ENCODE peak calls at places on chromosomes 4 and X, in seven cellular contexts. Q, K, D, Z, S, V and E are unnamed samples.

GRCh38 chrX:50093627-50094026 is 107.2 kb downstream of the AKAP4 start:
- DNase-seq in Q (no peak), K (no peak), D (no peak), Z (no peak), S (no peak), V (no peak), E (no peak)

GRCh38 chrX:12986164-12986779 is 11.4 kb downstream of the TMSB4X start:
- DNase-seq in Q (no peak), K (no peak), D (no peak), Z (no peak), S (no peak), V (no peak), E (no peak)

GRCh38 chrX:97126020-97126419 is 242.3 kb downstream of the RPA4 start:
- DNase-seq in Q (no peak), K (no peak), D (no peak), Z (no peak), S (no peak), V (no peak), E (no peak)

GRCh38 chr4:2172161-2172560 is 69.8 kb downstream of the HAUS3 start:
- DNase-seq in Q (no peak), K (no peak), D (no peak), Z (no peak), S (no peak), V (no peak), E (no peak)

GRCh38 chrX:42546800-42547199 is 231.2 kb downstream of the PPP1R2C start:
- DNase-seq in Q (no peak), K (no peak), D (no peak), Z (no peak), S (no peak), V (no peak), E (no peak)

GRCh38 chrX:134969726-134970125 is 21.1 kb upstream of the SMIM10 start:
- DNase-seq in Q (no peak), K (no peak), D (no peak), Z (no peak), S (no peak), V (no peak), E (no peak)

GRCh38 chr4:185576918-185577591 is 41.7 kb upstream of the PDLIM3 start:
- DNase-seq in Q (no peak), K (no peak), D (no peak), Z (no peak), S (no peak), V (no peak), E (no peak)

GRCh38 chr4:14167876-14168510 is 540.5 kb upstream of the BOD1L1 start:
- DNase-seq in Q (no peak), K (no peak), D (no peak), Z (no peak), S (no peak), V (no peak), E (no peak)

GRCh38 chrX:8179653-8180052 is 8.6 kb upstream of the VCX2 start:
- DNase-seq in Q (no peak), K (no peak), D (no peak), Z (no peak), S (no peak), V (no peak), E (no peak)

GRCh38 chr4:37279894-37280592 is 35.5 kb downstream of the NWD2 start:
- DNase-seq in Q (no peak), K (no peak), D (no peak), Z (no peak), S (no peak), V (no peak), E (no peak)

GRCh38 chr4:6929735-6930464 is 20.3 kb downstream of the TBC1D14 start:
- DNase-seq in Q (no peak), K (no peak), D (no peak), Z (no peak), S (no peak), V (no peak), E (no peak)

GRCh38 chr4:2745516-2745915 is 10.6 kb downstream of the TNIP2 start:
- DNase-seq in Q (no peak), K (no peak), D (no peak), Z (no peak), S (no peak), V (no peak), E (no peak)

GRCh38 chrX:22395372-22395771 is 122.7 kb downstream of the CBLL2 start:
- DNase-seq in Q (no peak), K (no peak), D (no peak), Z (no peak), S (no peak), V (no peak), E (no peak)

GRCh38 chrX:13216139-13216538 is 103.7 kb downstream of the ATXN3L start:
- DNase-seq in Q (no peak), K (no peak), D (no peak), Z (no peak), S (no peak), V (no peak), E (no peak)

GRCh38 chr4:137129471-137130244 is 402.6 kb downstream of the PCDH18 start:
- DNase-seq in Q (no peak), K (no peak), D (no peak), Z (no peak), S (no peak), V (no peak), E (no peak)

GRCh38 chrX:5957506-5957905 is 271.2 kb downstream of the NLGN4X start:
- DNase-seq in Q (no peak), K (no peak), D (no peak), Z (no peak), S (no peak), V (no peak), E (no peak)

GRCh38 chrX:1336331-1337143 is at the start of gene IL3RA:
- DNase-seq in Q (peak; percentile 9), K (no peak), D (no peak), Z (no peak), S (no peak), V (peak; percentile 55), E (no peak)

GRCh38 chrX:9866633-9867032 is 80.4 kb downstream of the SHROOM2 start:
- DNase-seq in Q (no peak), K (no peak), D (no peak), Z (no peak), S (no peak), V (no peak), E (no peak)

GRCh38 chr4:33579951-33580350 is 2664.4 kb downstream of the ARAP2 start:
- DNase-seq in Q (no peak), K (no peak), D (no peak), Z (no peak), S (no peak), V (no peak), E (no peak)

GRCh38 chr4:101818362-101818761 is 27.8 kb downstream of the BANK1 start:
- DNase-seq in Q (no peak), K (no peak), D (no peak), Z (no peak), S (no peak), V (no peak), E (no peak)

GRCh38 chr4:139085141-139085540 is 69.6 kb downstream of the NOCT start:
- DNase-seq in Q (no peak), K (no peak), D (no peak), Z (peak; percentile 13), S (no peak), V (peak; percentile 19), E (peak; percentile 11)

GRCh38 chr4:27129871-27130277 is 269.2 kb downstream of the STIM2 start:
- DNase-seq in Q (no peak), K (no peak), D (no peak), Z (no peak), S (peak; percentile 48), V (no peak), E (no peak)

GRCh38 chrX:12227412-12228041 is 89.3 kb downstream of the FRMPD4 start:
- DNase-seq in Q (no peak), K (no peak), D (no peak), Z (no peak), S (no peak), V (no peak), E (no peak)

GRCh38 chrX:38660395-38661179 is 99.2 kb downstream of the TSPAN7 start:
- DNase-seq in Q (no peak), K (no peak), D (no peak), Z (no peak), S (no peak), V (no peak), E (no peak)

GRCh38 chr4:176276710-176277109 is 7.7 kb upstream of the ASB5 start:
- DNase-seq in Q (no peak), K (no peak), D (no peak), Z (no peak), S (no peak), V (no peak), E (no peak)

GRCh38 chr4:153177841-153178240 is 26.4 kb upstream of the TRIM2 start:
- DNase-seq in Q (no peak), K (no peak), D (no peak), Z (no peak), S (no peak), V (no peak), E (no peak)

GRCh38 chr4:154877110-154877760 is 96.2 kb downstream of the RBM46 start:
- DNase-seq in Q (no peak), K (no peak), D (no peak), Z (no peak), S (no peak), V (no peak), E (no peak)

GRCh38 chr4:55819634-55820033 is at the start of gene EXOC1L:
- DNase-seq in Q (no peak), K (no peak), D (no peak), Z (no peak), S (peak; percentile 95), V (no peak), E (no peak)

GRCh38 chr4:71648448-71648847 is 135.4 kb downstream of the GC start:
- DNase-seq in Q (no peak), K (no peak), D (no peak), Z (no peak), S (no peak), V (no peak), E (no peak)

GRCh38 chrX:113510586-113510985 is 670.0 kb upstream of the AMOT start:
- DNase-seq in Q (no peak), K (no peak), D (no peak), Z (no peak), S (no peak), V (no peak), E (no peak)

GRCh38 chr4:137471895-137472294 is 60.4 kb downstream of the PCDH18 start:
- DNase-seq in Q (no peak), K (peak; percentile 7), D (no peak), Z (no peak), S (no peak), V (no peak), E (no peak)

GRCh38 chr4:37725718-37726117 is 39.5 kb upstream of the RELL1 start:
- DNase-seq in Q (no peak), K (no peak), D (no peak), Z (no peak), S (no peak), V (no peak), E (no peak)